ENCODE peak calls at places on chromosomes 4 and X, in ten cellular contexts. One of them, this sample, is unnamed.

GRCh38 chr4:86593726-86594558 is at the start of gene PTPN13:
- DNase-seq in substantia nigra: peak
- DNase-seq in activated effector memory CD4-positive, alpha-beta T cell treated with Interleukin-2 at 50 U/mL for 16 hours: peak
- DNase-seq in CD4-positive, CD25-positive, alpha-beta regulatory T cell: no peak
- DNase-seq in T47D: peak
- DNase-seq in activated CD8-positive, alpha-beta memory T cell treated with anti-CD3 and anti-CD28 coated beads for 48 hours: peak
- DNase-seq in pancreas: peak
- DNase-seq in NCI-H2171 treated with DMSO at 0.1 percent for 48 hours: peak
- DNase-seq in GM13977: peak
- DNase-seq in coronary artery: peak
- DNase-seq in this sample: peak

GRCh38 chr4:37641886-37642849 is 44.0 kb downstream of the RELL1 start:
- DNase-seq in coronary artery: no peak
- DNase-seq in substantia nigra: no peak
- DNase-seq in T47D: no peak
- DNase-seq in activated CD8-positive, alpha-beta memory T cell treated with anti-CD3 and anti-CD28 coated beads for 48 hours: no peak
- DNase-seq in pancreas: no peak
- DNase-seq in activated effector memory CD4-positive, alpha-beta T cell treated with Interleukin-2 at 50 U/mL for 16 hours: no peak
- DNase-seq in CD4-positive, CD25-positive, alpha-beta regulatory T cell: no peak
- DNase-seq in NCI-H2171 treated with DMSO at 0.1 percent for 48 hours: no peak
- DNase-seq in GM13977: no peak
- DNase-seq in this sample: no peak

GRCh38 chrX:129557844-129558243 is 17.8 kb downstream of the OCRL start:
- DNase-seq in CD4-positive, CD25-positive, alpha-beta regulatory T cell: no peak
- DNase-seq in activated effector memory CD4-positive, alpha-beta T cell treated with Interleukin-2 at 50 U/mL for 16 hours: no peak
- DNase-seq in coronary artery: no peak
- DNase-seq in substantia nigra: no peak
- DNase-seq in pancreas: no peak
- DNase-seq in GM13977: no peak
- DNase-seq in activated CD8-positive, alpha-beta memory T cell treated with anti-CD3 and anti-CD28 coated beads for 48 hours: no peak
- DNase-seq in NCI-H2171 treated with DMSO at 0.1 percent for 48 hours: no peak
- DNase-seq in T47D: no peak
- DNase-seq in this sample: no peak

GRCh38 chr4:174611792-174612191 is 89.5 kb upstream of the HPGD start:
- DNase-seq in CD4-positive, CD25-positive, alpha-beta regulatory T cell: no peak
- DNase-seq in GM13977: no peak
- DNase-seq in substantia nigra: no peak
- DNase-seq in activated CD8-positive, alpha-beta memory T cell treated with anti-CD3 and anti-CD28 coated beads for 48 hours: no peak
- DNase-seq in pancreas: no peak
- DNase-seq in activated effector memory CD4-positive, alpha-beta T cell treated with Interleukin-2 at 50 U/mL for 16 hours: no peak
- DNase-seq in T47D: no peak
- DNase-seq in NCI-H2171 treated with DMSO at 0.1 percent for 48 hours: no peak
- DNase-seq in coronary artery: no peak
- DNase-seq in this sample: no peak

GRCh38 chr4:168724960-168725359 is 228.1 kb downstream of the PALLD start:
- DNase-seq in GM13977: no peak
- DNase-seq in activated effector memory CD4-positive, alpha-beta T cell treated with Interleukin-2 at 50 U/mL for 16 hours: no peak
- DNase-seq in CD4-positive, CD25-positive, alpha-beta regulatory T cell: no peak
- DNase-seq in activated CD8-positive, alpha-beta memory T cell treated with anti-CD3 and anti-CD28 coated beads for 48 hours: no peak
- DNase-seq in NCI-H2171 treated with DMSO at 0.1 percent for 48 hours: no peak
- DNase-seq in T47D: no peak
- DNase-seq in pancreas: no peak
- DNase-seq in coronary artery: no peak
- DNase-seq in substantia nigra: no peak
- DNase-seq in this sample: no peak

GRCh38 chrX:45006002-45006800 is 133.2 kb downstream of the KDM6A start:
- DNase-seq in T47D: no peak
- DNase-seq in CD4-positive, CD25-positive, alpha-beta regulatory T cell: no peak
- DNase-seq in GM13977: no peak
- DNase-seq in substantia nigra: no peak
- DNase-seq in activated CD8-positive, alpha-beta memory T cell treated with anti-CD3 and anti-CD28 coated beads for 48 hours: no peak
- DNase-seq in pancreas: no peak
- DNase-seq in coronary artery: no peak
- DNase-seq in NCI-H2171 treated with DMSO at 0.1 percent for 48 hours: no peak
- DNase-seq in activated effector memory CD4-positive, alpha-beta T cell treated with Interleukin-2 at 50 U/mL for 16 hours: no peak
- DNase-seq in this sample: no peak

GRCh38 chr4:59570850-59571476 is 1629.2 kb upstream of the ADGRL3 start:
- DNase-seq in coronary artery: no peak
- DNase-seq in T47D: no peak
- DNase-seq in activated effector memory CD4-positive, alpha-beta T cell treated with Interleukin-2 at 50 U/mL for 16 hours: no peak
- DNase-seq in CD4-positive, CD25-positive, alpha-beta regulatory T cell: no peak
- DNase-seq in GM13977: no peak
- DNase-seq in activated CD8-positive, alpha-beta memory T cell treated with anti-CD3 and anti-CD28 coated beads for 48 hours: no peak
- DNase-seq in NCI-H2171 treated with DMSO at 0.1 percent for 48 hours: no peak
- DNase-seq in pancreas: no peak
- DNase-seq in substantia nigra: no peak
- DNase-seq in this sample: no peak

GRCh38 chrX:119410027-119410819 is 11.1 kb downstream of the SLC25A43 start:
- DNase-seq in CD4-positive, CD25-positive, alpha-beta regulatory T cell: no peak
- DNase-seq in substantia nigra: no peak
- DNase-seq in GM13977: no peak
- DNase-seq in pancreas: peak
- DNase-seq in activated effector memory CD4-positive, alpha-beta T cell treated with Interleukin-2 at 50 U/mL for 16 hours: no peak
- DNase-seq in NCI-H2171 treated with DMSO at 0.1 percent for 48 hours: no peak
- DNase-seq in activated CD8-positive, alpha-beta memory T cell treated with anti-CD3 and anti-CD28 coated beads for 48 hours: no peak
- DNase-seq in coronary artery: no peak
- DNase-seq in T47D: no peak
- DNase-seq in this sample: peak